ENCODE peak calls at places on chromosomes 3 and 15, in eight cellular contexts. N is stomach, C is endothelial cell of umbilical vein, V is spleen, M is suprapubic skin, D is IMR-90, S is heart left ventricle, W is uterus. L is an unnamed sample.

GRCh38 chr15:80727196-80727595 is 32.1 kb downstream of the ABHD17C start:
- DNase-seq in N (no peak), C (no peak), V (no peak), M (no peak), D (peak; percentile 44), S (no peak), W (no peak), L (no peak)

GRCh38 chr3:56799251-56799882 is 2.4 kb downstream of the ARHGEF3 start:
- DNase-seq in N (no peak), C (peak; percentile 77), V (no peak), M (no peak), D (peak; percentile 63), S (no peak), W (no peak), L (no peak)

GRCh38 chr3:184786271-184787010 is 25.5 kb upstream of the VPS8 start:
- DNase-seq in N (no peak), C (no peak), V (no peak), M (no peak), D (peak; percentile 92), S (peak; percentile 76), W (peak; percentile 66), L (no peak)

GRCh38 chr3:126944089-126944965 is 38.6 kb upstream of the PLXNA1 start:
- DNase-seq in N (no peak), C (no peak), V (peak; percentile 73), M (peak; percentile 49), D (no peak), S (no peak), W (no peak), L (peak; percentile 45)

GRCh38 chr3:126118591-126118990 is 34.7 kb upstream of the SLC41A3 start:
- DNase-seq in N (peak; percentile 14), C (no peak), V (no peak), M (peak; percentile 47), D (no peak), S (peak; percentile 43), W (peak; percentile 9), L (peak; percentile 21)

GRCh38 chr15:36614016-36614415 is 34.6 kb downstream of the CDIN1 start:
- DNase-seq in N (no peak), C (no peak), V (no peak), M (no peak), D (no peak), S (no peak), W (no peak), L (no peak)

GRCh38 chr3:189748046-189748445 is 116.9 kb downstream of the TP63 start:
- DNase-seq in N (no peak), C (peak; percentile 49), V (no peak), M (no peak), D (no peak), S (no peak), W (no peak), L (no peak)

GRCh38 chr3:134361162-134361831 is 12.9 kb downstream of the AMOTL2 start:
- DNase-seq in N (peak; percentile 25), C (no peak), V (peak; percentile 59), M (peak; percentile 56), D (no peak), S (peak; percentile 84), W (no peak), L (no peak)

DNA sequence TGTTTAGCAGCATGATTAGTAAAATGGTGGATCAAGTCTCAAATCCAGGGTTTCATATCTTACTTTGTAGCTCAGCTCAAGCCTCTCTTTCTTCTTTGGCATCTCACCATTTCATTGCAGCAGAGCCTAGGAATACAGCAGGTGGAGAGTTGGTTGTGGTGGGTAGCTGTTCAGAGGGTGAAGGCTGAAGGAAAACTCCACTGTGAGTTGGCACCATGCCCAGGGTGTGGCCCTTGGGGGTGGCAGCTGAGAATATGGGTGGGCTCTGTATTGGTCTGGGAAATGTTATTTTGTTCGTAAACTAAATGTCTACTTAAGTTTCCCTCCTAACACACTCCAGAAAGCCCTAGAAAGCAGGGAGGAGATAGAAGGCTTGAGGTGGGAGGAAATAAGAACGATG is 1.7 kb upstream of the MAP1A start:
- DNase-seq in N (no peak), C (no peak), V (no peak), M (no peak), D (no peak), S (no peak), W (no peak), L (no peak)
- H3K4me3 ChIP-seq in N (no peak overlapping the region), C (no peak overlapping the region), V (no peak overlapping the region), M (no peak overlapping the region), D (no peak overlapping the region), S (no peak overlapping the region), W (no peak overlapping the region), L (no peak overlapping the region)

DNA sequence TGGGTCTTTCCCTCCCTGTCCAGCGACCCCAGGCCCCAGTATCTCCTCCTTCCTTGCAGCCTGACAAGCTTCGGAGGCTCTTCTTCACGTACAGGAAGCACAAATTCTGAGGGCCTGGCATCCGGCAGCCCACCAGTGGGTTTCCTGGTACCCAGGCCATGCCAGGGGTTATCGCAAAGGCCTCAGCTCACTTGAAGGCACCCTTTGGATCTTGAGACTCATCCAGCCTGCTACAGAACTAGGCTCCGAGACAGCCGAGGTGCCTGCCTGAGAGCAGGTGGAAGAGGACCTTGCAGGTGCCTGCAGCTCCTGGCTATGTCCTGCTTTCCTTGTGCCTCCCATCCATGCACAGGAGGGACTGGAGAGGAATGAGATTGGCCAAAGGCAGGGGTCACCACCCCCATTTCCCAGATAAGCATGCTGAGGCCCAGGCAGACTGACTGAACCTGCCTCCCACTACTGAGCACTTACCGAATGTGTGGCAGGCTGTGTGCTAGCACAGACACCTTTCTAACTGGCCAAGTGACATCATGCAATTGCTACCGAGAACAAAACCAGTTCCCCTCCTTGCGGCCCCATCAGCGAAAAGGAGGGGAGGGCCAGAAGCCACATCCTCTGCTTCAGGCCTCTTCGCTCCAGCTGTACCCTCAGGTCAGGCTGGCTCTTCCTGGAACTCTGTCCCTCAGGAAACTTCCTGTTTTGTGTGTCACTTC is 11.2 kb downstream of the SH2D7 start:
- DNase-seq in N (peak; percentile 41), C (no peak), V (peak; percentile 82), M (peak; percentile 61), D (no peak), S (no peak), W (no peak), L (peak; percentile 83)
- TF ChIP-seq POLR2A in N (no peak), C (no peak), V (no peak), M (no peak), D (no peak), S (no peak), W (no peak), L (no peak)

GRCh38 chr3:124838963-124839362 is 48.2 kb downstream of the ITGB5 start:
- DNase-seq in N (no peak), C (no peak), V (no peak), M (no peak), D (no peak), S (no peak), W (no peak), L (no peak)

GRCh38 chr3:124843496-124843895 is 43.7 kb downstream of the ITGB5 start:
- DNase-seq in N (no peak), C (no peak), V (no peak), M (no peak), D (no peak), S (no peak), W (no peak), L (no peak)

GRCh38 chr3:124843068-124843467 is 44.1 kb downstream of the ITGB5 start:
- DNase-seq in N (no peak), C (no peak), V (no peak), M (no peak), D (no peak), S (no peak), W (no peak), L (no peak)

GRCh38 chr3:124839896-124840295 is 47.3 kb downstream of the ITGB5 start:
- DNase-seq in N (no peak), C (no peak), V (no peak), M (no peak), D (no peak), S (no peak), W (no peak), L (no peak)

DNA sequence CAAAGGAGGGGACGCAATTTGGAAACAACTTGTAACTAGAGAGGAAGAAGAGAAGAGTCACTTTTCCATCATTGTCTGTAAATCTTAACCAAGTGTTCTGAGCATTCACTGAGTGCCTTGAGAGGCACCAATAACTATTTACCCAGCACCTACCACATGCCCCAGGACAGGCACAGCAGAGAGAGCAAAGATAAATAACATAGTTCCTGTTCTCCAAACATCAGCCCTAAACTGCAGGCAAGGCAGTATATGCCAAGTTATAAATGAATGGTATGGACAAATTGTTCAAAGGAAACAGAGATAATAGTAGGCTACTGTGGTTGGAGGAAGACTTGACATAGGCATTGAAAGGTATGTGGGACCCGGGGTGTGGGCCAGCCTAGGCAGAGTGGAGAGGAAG is 45.6 kb downstream of the ITGB5 start:
- DNase-seq in N (no peak), C (no peak), V (no peak), M (no peak), D (no peak), S (no peak), W (no peak), L (no peak)
- H3K4me1 ChIP-seq in N (peaks cover 27% of the 10 kb centered on the region), C (peaks cover 28% of the 10 kb centered on the region), V (peaks cover 29% of the 10 kb centered on the region), M (peaks cover 60% of the 10 kb centered on the region), D (peaks cover 25% of the 10 kb centered on the region), S (peaks cover 71% of the 10 kb centered on the region), W (peaks cover 22% of the 10 kb centered on the region), L (peaks cover 4% of the 10 kb centered on the region)

GRCh38 chr3:171480526-171480925 is 20.3 kb upstream of the TNIK start:
- DNase-seq in N (no peak), C (peak; percentile 54), V (no peak), M (no peak), D (no peak), S (no peak), W (no peak), L (no peak)

GRCh38 chr3:171476532-171477102 is 16.4 kb upstream of the TNIK start:
- DNase-seq in N (no peak), C (no peak), V (no peak), M (no peak), D (no peak), S (no peak), W (no peak), L (no peak)

GRCh38 chr3:171485338-171485737 is 25.1 kb upstream of the TNIK start:
- DNase-seq in N (no peak), C (no peak), V (no peak), M (no peak), D (no peak), S (no peak), W (no peak), L (no peak)

GRCh38 chr3:171481011-171481410 is 20.8 kb upstream of the TNIK start:
- DNase-seq in N (no peak), C (no peak), V (no peak), M (no peak), D (no peak), S (no peak), W (no peak), L (no peak)
- H3K4me3 ChIP-seq in N (no peak overlapping the region), C (no peak overlapping the region), V (no peak overlapping the region), M (no peak overlapping the region), D (no peak overlapping the region), S (no peak overlapping the region), W (no peak overlapping the region), L (no peak overlapping the region)

GRCh38 chr3:123447749-123448502 is 964 bp downstream of the ADCY5 start:
- DNase-seq in N (peak; percentile 32), C (no peak), V (no peak), M (no peak), D (no peak), S (peak; percentile 77), W (peak; percentile 24), L (no peak)
- TF ChIP-seq POLR2A in N (no peak), C (no peak), V (no peak), M (no peak), D (no peak), S (no peak), W (no peak), L (no peak)